ENCODE peak calls at places on chromosomes 4 and X, in seven cellular contexts. S is GM12865; Q is sigmoid colon; R is mammary epithelial cell; K is stimulated activated CD4-positive, alpha-beta T cell treated with anti-CD3 and anti-CD28 coated beads, TNF-alpha, amount 100 ng/mL, for 24 hours; F is non-pigmented ciliary epithelial cell; L is RPMI7951. T is an unnamed sample.

GRCh38 chr4:150302553-150302952 is 224.3 kb downstream of the DCLK2 start:
- DNase-seq in S (no peak), Q (peak; percentile 70), R (peak; percentile 87), K (peak; percentile 16), F (peak; percentile 96), L (peak; percentile 90), T (no peak)

GRCh38 chrX:39613508-39613921 is 484.2 kb downstream of the BCOR start:
- DNase-seq in S (peak; percentile 27), Q (no peak), R (peak; percentile 18), K (no peak), F (no peak), L (peak; percentile 75), T (no peak)

GRCh38 chrX:153214934-153215333 is 35.9 kb downstream of the MAGEA1 start:
- DNase-seq in S (peak; percentile 6), Q (no peak), R (no peak), K (no peak), F (no peak), L (no peak), T (no peak)

GRCh38 chrX:133523094-133523493 is 107.8 kb upstream of the GPC4 start:
- DNase-seq in S (no peak), Q (no peak), R (peak; percentile 72), K (no peak), F (no peak), L (no peak), T (no peak)

GRCh38 chr4:94714761-94715160 is 43.0 kb upstream of the BMPR1B start:
- DNase-seq in S (no peak), Q (no peak), R (no peak), K (no peak), F (peak; percentile 46), L (peak; percentile 31), T (no peak)

GRCh38 chr4:144355809-144356757 is 215.6 kb upstream of the GYPA start:
- DNase-seq in S (peak; percentile 85), Q (no peak), R (peak; percentile 86), K (no peak), F (peak; percentile 87), L (peak; percentile 72), T (no peak)

GRCh38 chr4:81891005-81891795 is 419.5 kb upstream of the RASGEF1B start:
- DNase-seq in S (no peak), Q (no peak), R (no peak), K (no peak), F (no peak), L (no peak), T (no peak)

GRCh38 chr4:165208741-165209388 is 1.5 kb downstream of the KLHL2 start:
- DNase-seq in S (peak; percentile 15), Q (no peak), R (peak; percentile 32), K (no peak), F (no peak), L (no peak), T (no peak)

GRCh38 chrX:8237718-8238117 is 66.7 kb upstream of the VCX2 start:
- DNase-seq in S (no peak), Q (no peak), R (no peak), K (no peak), F (no peak), L (no peak), T (no peak)

GRCh38 chr4:180335571-180335970 is 1907.6 kb upstream of the TENM3 start:
- DNase-seq in S (no peak), Q (no peak), R (no peak), K (no peak), F (no peak), L (no peak), T (no peak)

T was measured in activated gamma-delta T cell treated with anti-CD3 and anti-CD28 coated beads, Interleukin-2, amount 50 U/mL, for 16 hours.